ENCODE peak calls at places on chromosomes 3 and 15, in four cellular contexts. Q is CD8-positive, alpha-beta memory T cell; K is pancreas; P is sigmoid colon. E is an unnamed sample.

GRCh38 chr15:40106203-40107161 is 2.2 kb downstream of the BMF start:
- DNase-seq in Q (peak; percentile 40), K (peak; percentile 83), P (peak; percentile 88), E (peak; percentile 87)

GRCh38 chr3:194496217-194496881 is 9.5 kb upstream of the ATP13A3 start:
- DNase-seq in Q (no peak), K (no peak), P (no peak), E (no peak)

GRCh38 chr3:197376020-197376419 is 77.6 kb upstream of the DLG1 start:
- DNase-seq in Q (no peak), K (no peak), P (peak; percentile 21), E (no peak)

GRCh38 chr3:88534534-88534933 is 384.8 kb downstream of the C3orf38 start:
- DNase-seq in Q (no peak), K (no peak), P (no peak), E (no peak)

GRCh38 chr3:20698896-20699295 is 512.9 kb upstream of the SGO1 start:
- DNase-seq in Q (no peak), K (no peak), P (no peak), E (no peak)

GRCh38 chr3:134354612-134355275 is 19.5 kb downstream of the AMOTL2 start:
- DNase-seq in Q (no peak), K (peak; percentile 32), P (peak; percentile 54), E (no peak)

GRCh38 chr3:184582583-184582982 is 21.0 kb downstream of the EPHB3 start:
- DNase-seq in Q (no peak), K (peak; percentile 19), P (peak; percentile 86), E (no peak)

GRCh38 chr3:196322-197153 is at the start of gene CHL1:
- DNase-seq in Q (no peak), K (peak; percentile 29), P (peak; percentile 64), E (no peak)

GRCh38 chr15:77031376-77032050 is 36.6 kb downstream of the PSTPIP1 start:
- DNase-seq in Q (peak; percentile 52), K (peak; percentile 12), P (peak; percentile 59), E (peak; percentile 89)

GRCh38 chr3:128488995-128489859 is 3.8 kb downstream of the GATA2 start:
- DNase-seq in Q (peak; percentile 50), K (peak; percentile 86), P (peak; percentile 67), E (no peak)

DNA sequence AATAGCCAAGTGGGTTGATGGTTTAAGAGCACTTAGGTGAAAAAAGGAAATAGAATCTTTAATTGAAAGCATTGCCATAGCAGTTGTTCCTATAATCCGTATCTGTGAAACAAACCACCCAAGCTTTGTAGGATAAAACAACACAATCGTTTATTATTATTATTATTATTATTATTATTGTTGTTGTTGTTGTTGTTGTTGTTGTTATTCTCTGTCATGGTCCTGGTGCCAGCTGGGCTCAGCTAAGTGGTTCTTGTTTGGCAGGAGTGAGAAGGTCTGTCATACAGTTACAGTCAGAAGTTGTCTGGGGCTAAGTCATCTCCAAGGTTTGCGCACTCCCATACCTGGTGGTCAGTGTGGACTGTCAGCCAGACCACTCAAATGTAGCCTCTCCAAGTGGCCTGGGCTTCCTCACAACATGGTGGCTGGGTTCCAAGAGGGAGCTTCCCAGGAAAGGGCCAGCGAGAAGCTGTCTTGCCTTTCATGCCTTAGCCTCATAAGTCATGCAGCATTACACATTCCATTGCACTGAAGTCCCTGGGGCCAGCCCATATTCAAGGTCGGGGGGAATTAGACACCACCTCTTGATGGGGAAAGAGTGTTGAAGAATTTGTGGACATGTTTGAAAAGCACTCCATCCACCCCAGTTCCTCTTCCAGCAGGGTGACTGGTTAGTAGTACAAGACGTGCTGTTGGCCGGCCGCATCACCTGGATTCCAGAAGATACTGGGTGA is 54.3 kb upstream of the FGD5 start:
- DNase-seq in Q (no peak), K (no peak), P (no peak), E (no peak)
- H3K27ac ChIP-seq in Q (no peak overlapping the region), K (no peak overlapping the region), P (no peak overlapping the region), E (no peak overlapping the region)

GRCh38 chr15:60390931-60391501 is 6.8 kb downstream of the ANXA2 start:
- DNase-seq in Q (no peak), K (no peak), P (peak; percentile 82), E (peak; percentile 85)
- H3K36me3 ChIP-seq in Q (no peaks in the 10 kb centered on the region), K (no peaks in the 10 kb centered on the region), P (no peaks in the 10 kb centered on the region), E (peaks cover 19% of the 10 kb centered on the region)

DNA sequence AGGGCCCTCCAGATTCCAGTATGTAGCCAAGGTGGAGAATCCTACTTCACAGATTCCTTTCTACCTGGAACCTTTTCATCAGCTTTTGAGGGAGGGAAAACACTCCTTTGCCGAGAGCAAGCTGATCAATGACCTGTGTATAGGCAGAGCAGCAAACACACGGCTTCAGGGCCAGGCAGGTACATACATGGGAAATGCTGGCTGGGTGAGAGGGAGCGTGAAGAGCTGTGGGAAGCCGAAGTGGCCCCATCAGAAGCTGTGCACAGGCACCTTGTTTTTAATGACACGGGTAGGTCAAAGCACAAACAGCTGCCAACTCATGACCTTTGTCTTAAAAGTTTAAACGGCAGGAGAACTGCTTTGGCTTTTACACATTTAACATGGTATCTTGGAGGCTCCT is 25.3 kb downstream of the STARD5 start:
- DNase-seq in Q (no peak), K (no peak), P (no peak), E (no peak)
- H3K4me3 ChIP-seq in Q (peak overlapping the region; percentile 89), K (no peak overlapping the region), P (peak overlapping the region; percentile 5), E (no peak overlapping the region)

DNA sequence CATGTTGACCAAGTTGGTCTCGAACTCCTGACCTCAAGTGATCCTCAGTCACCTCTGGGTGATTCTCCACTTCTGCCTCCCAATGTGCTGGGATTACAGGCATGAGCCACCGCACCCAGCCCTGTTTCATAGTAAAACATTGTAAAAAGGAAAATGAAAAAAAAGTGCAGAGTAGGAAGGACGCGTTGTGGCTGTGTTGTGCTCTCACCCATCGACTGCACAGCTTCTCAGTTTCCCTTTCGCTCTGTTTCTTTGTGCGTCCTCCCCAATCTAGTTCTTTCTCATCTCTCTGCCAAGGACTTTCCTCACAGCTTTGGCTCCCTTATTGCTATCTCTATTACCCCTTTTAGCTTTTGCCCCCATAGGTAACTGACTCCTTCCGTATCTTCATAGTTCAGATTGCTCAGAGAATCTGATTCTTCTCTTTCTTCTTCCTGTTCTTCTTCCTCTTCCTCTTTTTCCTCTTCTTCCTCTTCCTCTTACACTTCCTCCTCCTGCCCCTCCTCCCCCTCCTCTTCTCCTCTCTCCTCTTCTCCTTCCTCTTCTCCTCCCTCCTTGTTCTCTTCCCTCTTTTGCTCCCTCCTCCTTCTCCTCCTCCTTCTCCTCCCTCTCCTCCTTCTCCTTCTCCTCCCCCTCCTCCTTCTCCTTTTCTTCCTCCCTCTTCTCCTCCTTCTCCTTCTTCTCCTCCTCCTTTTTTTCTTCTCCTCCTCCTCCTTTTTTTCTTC is 81.1 kb upstream of the VGLL4 start:
- DNase-seq in Q (no peak), K (no peak), P (no peak), E (no peak)
- H3K27ac ChIP-seq in Q (no peak overlapping the region), K (no peak overlapping the region), P (no peak overlapping the region), E (no peak overlapping the region)

GRCh38 chr3:47856669-47857068 is 53.7 kb downstream of the DHX30 start:
- DNase-seq in Q (no peak), K (no peak), P (no peak), E (no peak)

GRCh38 chr3:47854720-47855455 is 52.0 kb downstream of the DHX30 start:
- DNase-seq in Q (no peak), K (no peak), P (no peak), E (no peak)

GRCh38 chr3:47854267-47854666 is 51.3 kb downstream of the DHX30 start:
- DNase-seq in Q (no peak), K (no peak), P (no peak), E (no peak)

GRCh38 chr3:47855461-47856383 is 52.8 kb downstream of the DHX30 start:
- DNase-seq in Q (no peak), K (no peak), P (no peak), E (peak; percentile 70)

DNA sequence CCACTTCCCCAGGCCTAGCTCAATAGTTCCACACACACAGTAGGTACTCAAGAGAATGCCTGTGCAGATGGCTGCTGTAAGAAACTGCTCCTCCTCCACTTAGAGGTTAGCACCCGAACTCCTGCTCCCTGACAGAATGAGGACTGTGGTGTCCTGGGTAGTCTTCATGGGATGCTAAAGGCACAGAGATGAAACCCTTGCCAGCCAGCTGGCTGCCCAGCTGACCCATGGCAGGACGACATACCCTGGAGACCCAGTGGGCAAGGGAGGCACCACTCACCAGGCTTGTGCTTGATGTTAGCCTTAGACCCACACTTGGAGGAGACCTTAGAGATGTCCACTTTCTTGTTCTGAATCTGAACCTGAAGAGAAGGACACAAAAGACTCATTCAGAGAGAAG is 54.2 kb downstream of the DHX30 start:
- DNase-seq in Q (no peak), K (no peak), P (no peak), E (no peak)
- H3K36me3 ChIP-seq in Q (peaks cover 6% of the 10 kb centered on the region), K (peaks cover 8% of the 10 kb centered on the region), P (peaks cover 68% of the 10 kb centered on the region), E (peaks cover 12% of the 10 kb centered on the region)

GRCh38 chr3:52574056-52574965 is 37.9 kb downstream of the UQCC5 start:
- DNase-seq in Q (no peak), K (no peak), P (no peak), E (no peak)
- H3K4me3 ChIP-seq in Q (no peak overlapping the region), K (no peak overlapping the region), P (no peak overlapping the region), E (no peak overlapping the region)

GRCh38 chr3:119175869-119176756 is 2.7 kb downstream of the UPK1B start:
- DNase-seq in Q (no peak), K (no peak), P (no peak), E (no peak)
- H3K27ac ChIP-seq in Q (no peak overlapping the region), K (no peak overlapping the region), P (no peak overlapping the region), E (no peak overlapping the region)

E was measured in SJCRH30.